ENCODE peak calls at places on chromosomes 16 and 17, in eight cellular contexts. Z is uterus, F is fibroblast of lung, S is GM23248, B is aorta, Q is heart left ventricle, K is esophagus squamous epithelium, G is heart right ventricle. A is an unnamed sample.

GRCh38 chr16:48143816-48144215 is 12.0 kb downstream of the ABCC12 start:
- DNase-seq in Z (no peak), F (no peak), S (no peak), B (no peak), Q (no peak), K (no peak), G (no peak), A (no peak)

GRCh38 chr17:50865868-50866260 is 290 bp downstream of the TOB1 start:
- DNase-seq in Z (no peak), F (no peak), S (no peak), B (no peak), Q (no peak), K (no peak), G (no peak), A (no peak)

GRCh38 chr17:57954421-57955182 is 610 bp downstream of the CUEDC1 start:
- DNase-seq in Z (peak), F (peak), S (peak), B (peak), Q (peak), K (no peak), G (peak), A (peak)

GRCh38 chr17:14329900-14330491 is 29.1 kb downstream of the HS3ST3B1 start:
- DNase-seq in Z (no peak), F (no peak), S (no peak), B (no peak), Q (no peak), K (no peak), G (no peak), A (no peak)

GRCh38 chr17:29549169-29549935 is 17.5 kb downstream of the ABHD15 start:
- DNase-seq in Z (no peak), F (peak), S (no peak), B (no peak), Q (no peak), K (no peak), G (no peak), A (no peak)

GRCh38 chr17:21677911-21678310 is 14.4 kb upstream of the KCNJ18 start:
- DNase-seq in Z (peak), F (no peak), S (no peak), B (no peak), Q (no peak), K (no peak), G (no peak), A (no peak)

GRCh38 chr17:34579017-34579946 is at the start of gene TMEM132E:
- DNase-seq in Z (peak), F (peak), S (peak), B (no peak), Q (no peak), K (no peak), G (peak), A (peak)

GRCh38 chr17:41655611-41656111 is 31.3 kb upstream of the KRT17 start:
- DNase-seq in Z (no peak), F (no peak), S (no peak), B (no peak), Q (no peak), K (no peak), G (no peak), A (no peak)

GRCh38 chr17:77619326-77619725 is 339.2 kb upstream of the TNRC6C start:
- DNase-seq in Z (no peak), F (no peak), S (no peak), B (peak), Q (no peak), K (no peak), G (no peak), A (no peak)

GRCh38 chr17:4939554-4939803 is 367 bp downstream of the SLC25A11 start:
- DNase-seq in Z (no peak), F (no peak), S (peak), B (peak), Q (peak), K (no peak), G (no peak), A (no peak)

GRCh38 chr16:66660422-66661209 is 35.9 kb downstream of the CMTM4 start:
- DNase-seq in Z (peak), F (peak), S (peak), B (peak), Q (peak), K (no peak), G (peak), A (peak)

GRCh38 chr16:31508706-31509523 is 724 bp upstream of the RUSF1 start:
- DNase-seq in Z (no peak), F (peak), S (peak), B (no peak), Q (no peak), K (no peak), G (no peak), A (no peak)

GRCh38 chr17:1643293-1643998 is 2.1 kb downstream of the SCARF1 start:
- DNase-seq in Z (no peak), F (no peak), S (peak), B (no peak), Q (peak), K (no peak), G (peak), A (no peak)

GRCh38 chr16:9372934-9373890 is 281.8 kb downstream of the HAPSTR1 start:
- DNase-seq in Z (no peak), F (no peak), S (no peak), B (no peak), Q (no peak), K (no peak), G (no peak), A (no peak)

GRCh38 chr17:50923611-50924010 is 57.5 kb upstream of the TOB1 start:
- DNase-seq in Z (no peak), F (no peak), S (no peak), B (no peak), Q (no peak), K (no peak), G (no peak), A (no peak)

GRCh38 chr17:21373034-21373433 is 3.1 kb upstream of the KCNJ12 start:
- DNase-seq in Z (no peak), F (no peak), S (no peak), B (no peak), Q (no peak), K (no peak), G (no peak), A (no peak)

GRCh38 chr17:59856859-59857794 is 35.6 kb downstream of the TUBD1 start:
- DNase-seq in Z (no peak), F (no peak), S (no peak), B (no peak), Q (no peak), K (no peak), G (no peak), A (no peak)
- H3K27ac ChIP-seq in Z (peak), F (no peak), S (no peak), B (no peak), Q (no peak), K (peak), G (no peak), A (no peak)

DNA sequence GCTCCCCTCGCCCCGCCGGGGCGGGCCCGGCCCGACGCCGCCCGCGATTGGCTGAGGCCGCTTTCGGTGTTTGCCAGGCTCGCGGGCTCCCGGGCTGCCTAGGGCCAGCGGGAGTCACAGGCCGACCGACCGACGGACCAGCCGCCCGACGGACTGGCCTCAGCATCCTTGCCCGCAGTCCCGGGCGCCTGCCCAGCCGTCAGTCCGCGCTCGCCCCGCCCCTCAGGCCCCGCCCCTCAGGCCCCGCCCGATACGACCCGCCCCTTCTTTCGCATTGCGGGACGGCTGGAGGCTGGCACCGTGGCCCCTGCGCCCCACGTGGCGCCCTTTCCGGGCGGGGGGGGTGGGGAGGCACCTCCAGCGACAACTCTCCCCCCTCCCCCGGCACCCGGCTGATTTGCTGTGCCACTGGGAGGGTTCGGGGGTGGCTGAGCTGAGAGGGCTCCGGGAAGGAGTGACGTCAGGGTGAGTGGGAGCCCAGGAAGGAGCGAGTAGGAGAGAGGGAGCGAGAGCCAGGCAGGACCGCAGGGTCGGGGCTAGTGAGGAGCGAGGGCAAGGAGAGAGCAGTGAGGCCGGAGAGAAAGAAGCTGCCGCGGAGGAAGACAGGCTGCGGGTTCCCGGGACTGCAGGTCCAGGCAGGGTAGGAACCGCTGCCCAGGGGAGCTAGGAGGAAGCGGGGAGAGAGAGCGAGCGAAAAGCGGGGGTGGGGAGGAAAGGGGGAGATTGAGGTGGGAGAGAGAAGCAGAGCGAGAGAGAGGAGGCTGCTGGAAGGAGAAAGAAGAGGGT is at the start of gene ASPHD1:
- DNase-seq in Z (peak), F (peak), S (peak), B (peak), Q (peak), K (no peak), G (no peak), A (peak)
- H3K27ac ChIP-seq in Z (no peak), F (peak), S (peak), B (no peak), Q (no peak), K (no peak), G (no peak), A (peak)

GRCh38 chr16:19346335-19346922 is 60.9 kb downstream of the CLEC19A start:
- DNase-seq in Z (no peak), F (no peak), S (no peak), B (no peak), Q (no peak), K (no peak), G (no peak), A (no peak)

GRCh38 chr16:19344980-19345379 is 59.4 kb downstream of the CLEC19A start:
- DNase-seq in Z (no peak), F (no peak), S (no peak), B (no peak), Q (no peak), K (no peak), G (no peak), A (no peak)

GRCh38 chr16:19348578-19349315 is 63.2 kb downstream of the CLEC19A start:
- DNase-seq in Z (no peak), F (no peak), S (peak), B (no peak), Q (no peak), K (no peak), G (no peak), A (no peak)

GRCh38 chr16:19344224-19344801 is 58.8 kb downstream of the CLEC19A start:
- DNase-seq in Z (no peak), F (no peak), S (no peak), B (no peak), Q (no peak), K (no peak), G (no peak), A (no peak)

DNA sequence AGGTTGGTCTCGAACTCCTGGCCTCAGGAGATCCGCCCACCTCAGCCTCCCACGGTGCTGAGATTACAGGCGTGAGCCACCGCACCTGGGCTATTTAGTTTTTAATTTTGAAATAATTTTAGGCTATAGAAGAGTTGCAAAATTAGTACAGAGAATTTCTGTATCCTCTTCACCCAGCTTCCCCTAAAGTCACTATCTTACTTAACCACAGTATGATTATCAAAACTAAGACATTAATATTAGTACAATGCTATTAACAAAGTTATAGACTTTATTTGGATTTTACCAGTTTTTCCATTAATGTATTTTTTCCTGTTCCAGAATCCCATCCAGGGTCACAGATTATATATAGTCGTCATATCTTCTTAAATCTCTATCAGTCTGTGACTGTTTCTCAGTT is 62.6 kb downstream of the CLEC19A start:
- DNase-seq in Z (no peak), F (no peak), S (no peak), B (no peak), Q (no peak), K (no peak), G (no peak), A (no peak)
- H3K27ac ChIP-seq in Z (no peak), F (no peak), S (no peak), B (no peak), Q (no peak), K (no peak), G (no peak), A (no peak)

GRCh38 chr16:85279874-85280545 is 167.7 kb upstream of the CIBAR2 start:
- DNase-seq in Z (no peak), F (peak), S (no peak), B (peak), Q (peak), K (no peak), G (peak), A (peak)
- H3K27ac ChIP-seq in Z (no peak), F (no peak), S (no peak), B (no peak), Q (no peak), K (no peak), G (no peak), A (no peak)

DNA sequence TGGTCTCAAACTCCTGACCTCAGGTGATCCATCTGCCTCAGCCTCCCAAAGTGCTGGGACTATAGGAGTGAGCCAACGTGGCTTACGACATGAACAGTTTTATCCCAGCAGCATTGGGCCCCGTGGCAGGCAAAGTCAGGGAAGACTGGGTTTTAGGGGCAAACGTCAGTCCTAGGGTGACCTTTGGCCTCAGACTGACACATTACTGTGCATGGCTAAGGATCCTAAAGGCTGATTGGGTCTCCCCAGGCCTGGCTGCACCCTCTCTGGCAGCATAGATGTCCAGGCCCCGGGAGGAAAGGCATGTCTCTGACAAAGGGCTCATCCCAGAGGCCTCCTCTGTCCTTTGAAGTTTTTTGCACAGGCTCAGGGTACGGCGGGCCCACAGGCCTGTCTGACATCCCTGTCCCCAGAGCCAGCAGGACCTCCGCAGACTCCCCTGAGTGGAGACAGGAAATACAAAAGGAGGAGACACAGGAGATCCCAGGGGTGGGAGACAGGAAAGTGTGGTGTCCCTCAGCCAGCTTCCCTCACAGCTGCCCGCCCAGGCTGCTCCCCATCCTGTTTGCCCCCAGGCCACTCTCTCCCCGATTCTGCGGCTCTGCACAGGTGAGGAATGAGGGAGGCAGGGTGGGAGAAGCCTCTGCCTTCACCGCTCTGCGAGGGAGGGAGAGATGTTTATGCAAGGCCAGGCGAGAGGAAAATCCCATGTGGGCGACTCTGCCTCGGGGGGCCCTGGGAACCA is 54.5 kb upstream of the MTSS2 start:
- DNase-seq in Z (no peak), F (no peak), S (no peak), B (no peak), Q (no peak), K (no peak), G (no peak), A (no peak)
- H3K27ac ChIP-seq in Z (peak), F (peak), S (peak), B (no peak), Q (no peak), K (peak), G (no peak), A (no peak)

DNA sequence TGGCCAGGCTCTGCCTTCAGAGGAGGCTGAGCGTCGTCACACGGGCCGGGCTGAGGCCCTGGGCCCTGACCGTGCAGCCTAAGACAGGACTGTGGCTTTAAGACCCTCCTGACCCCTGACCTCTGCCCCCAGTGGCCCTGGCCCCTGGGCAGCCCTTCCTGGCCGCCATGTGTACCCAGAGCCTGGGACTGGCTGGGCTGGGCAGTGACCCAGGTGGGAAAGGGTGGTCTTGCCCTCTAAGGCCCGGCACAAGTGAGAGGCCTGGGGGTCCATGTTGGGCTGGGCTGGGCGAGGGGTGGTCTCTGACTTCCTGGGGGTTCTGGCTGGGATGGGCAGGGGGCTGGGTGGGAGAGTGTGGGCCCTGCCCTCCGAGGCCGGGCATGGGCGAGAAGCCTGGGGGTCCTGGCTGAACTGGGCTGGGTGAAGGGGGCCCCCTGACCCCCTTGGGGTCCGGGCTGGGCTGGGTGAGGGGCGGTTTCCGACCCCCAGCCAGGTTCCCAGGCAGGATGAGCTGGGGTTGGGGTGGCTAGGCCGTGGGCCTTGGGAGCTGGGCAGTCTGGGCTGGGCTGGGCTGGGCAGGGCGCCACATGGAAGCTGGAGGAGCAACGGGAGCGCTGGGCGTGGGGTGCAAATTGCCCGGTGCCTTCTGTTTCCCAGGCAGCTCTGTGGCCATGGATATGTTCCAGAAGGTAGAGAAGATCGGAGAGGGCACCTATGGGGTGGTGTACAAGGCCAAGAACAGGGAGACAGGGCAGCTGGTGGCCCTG is at the start of gene CDK3:
- DNase-seq in Z (no peak), F (no peak), S (no peak), B (no peak), Q (peak), K (no peak), G (no peak), A (no peak)
- H3K27ac ChIP-seq in Z (no peak), F (no peak), S (no peak), B (no peak), Q (no peak), K (peak), G (no peak), A (no peak)

DNA sequence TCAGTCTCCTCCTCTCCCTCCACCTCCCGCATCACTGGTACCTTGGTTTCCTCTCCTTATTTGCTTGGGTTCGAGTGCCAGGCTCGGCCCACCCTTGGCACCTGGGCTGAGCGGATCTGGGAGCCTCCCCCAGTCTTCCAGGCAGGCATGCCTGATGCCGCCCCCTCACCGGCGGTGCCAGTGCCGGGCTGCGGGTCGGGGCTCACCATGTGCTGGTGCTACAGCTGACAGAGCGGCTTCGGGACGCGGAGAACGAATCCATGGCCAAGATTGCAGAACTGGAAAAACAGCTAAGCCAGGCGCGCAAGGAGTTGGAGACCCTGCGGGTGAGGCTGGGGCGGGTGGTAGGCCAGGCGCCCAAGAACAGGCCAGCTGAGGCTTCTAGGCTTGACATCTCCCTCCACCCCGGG is 19.2 kb downstream of the FMNL1 start:
- DNase-seq in Z (no peak), F (no peak), S (no peak), B (no peak), Q (no peak), K (no peak), G (no peak), A (no peak)
- H3K27ac ChIP-seq in Z (no peak), F (no peak), S (no peak), B (no peak), Q (no peak), K (no peak), G (no peak), A (no peak)